ENCODE peak calls at places on chromosome 10, in five cellular contexts. O, I, R, X and A are unnamed samples.

GRCh38 chr10:23200586-23200985 is 8.5 kb downstream of the PTF1A start:
- ATAC-seq in O (no peak), I (no peak), R (no peak), X (no peak), A (no peak)

GRCh38 chr10:74871595-74872382 is 45.4 kb downstream of the KAT6B start:
- ATAC-seq in O (no peak), I (no peak), R (no peak), X (peak; percentile 61), A (no peak)

GRCh38 chr10:34538291-34538829 is 276.7 kb downstream of the PARD3 start:
- ATAC-seq in O (no peak), I (peak; percentile 56), R (no peak), X (no peak), A (no peak)

GRCh38 chr10:89086801-89087513 is 96.4 kb downstream of the FAS start:
- ATAC-seq in O (peak; percentile 94), I (no peak), R (no peak), X (peak; percentile 87), A (peak; percentile 91)

GRCh38 chr10:76202777-76203176 is 771.4 kb downstream of the LRMDA start:
- ATAC-seq in O (no peak), I (no peak), R (no peak), X (no peak), A (no peak)

GRCh38 chr10:4281207-4281825 is 496.3 kb upstream of the KLF6 start:
- ATAC-seq in O (no peak), I (peak; percentile 30), R (no peak), X (no peak), A (no peak)

GRCh38 chr10:118028619-118029018 is 18.1 kb downstream of the RAB11FIP2 start:
- ATAC-seq in O (no peak), I (no peak), R (no peak), X (no peak), A (no peak)

GRCh38 chr10:26408858-26409494 is 29.2 kb upstream of the APBB1IP start:
- ATAC-seq in O (no peak), I (no peak), R (no peak), X (no peak), A (no peak)

GRCh38 chr10:22612316-22612715 is 102.1 kb downstream of the PIP4K2A start:
- ATAC-seq in O (no peak), I (no peak), R (no peak), X (no peak), A (no peak)

GRCh38 chr10:28291881-28292297 is 11.0 kb downstream of the MPP7 start:
- ATAC-seq in O (peak; percentile 83), I (no peak), R (peak; percentile 56), X (no peak), A (peak; percentile 72)

GRCh38 chr10:132450825-132451505 is 54.0 kb downstream of the PWWP2B start:
- ATAC-seq in O (no peak), I (no peak), R (no peak), X (no peak), A (no peak)

GRCh38 chr10:131870411-131870810 is 30.4 kb upstream of the PPP2R2D start:
- ATAC-seq in O (no peak), I (no peak), R (no peak), X (no peak), A (no peak)

GRCh38 chr10:119666709-119667004 is 15.5 kb downstream of the BAG3 start:
- ATAC-seq in O (no peak), I (no peak), R (no peak), X (no peak), A (no peak)

GRCh38 chr10:14528450-14528849 is 197.7 kb upstream of the FRMD4A start:
- ATAC-seq in O (no peak), I (no peak), R (no peak), X (no peak), A (no peak)

GRCh38 chr10:28676297-28676967 is 889 bp upstream of the BAMBI start:
- ATAC-seq in O (peak; percentile 20), I (peak; percentile 31), R (peak; percentile 14), X (no peak), A (peak; percentile 5)

GRCh38 chr10:50990568-50991495 is 83.5 kb upstream of the PRKG1 start:
- ATAC-seq in O (peak; percentile 39), I (peak; percentile 64), R (peak; percentile 62), X (no peak), A (peak; percentile 35)

GRCh38 chr10:13587367-13587766 is 602 bp downstream of the PRPF18 start:
- ATAC-seq in O (peak; percentile 34), I (peak; percentile 25), R (peak; percentile 82), X (peak; percentile 59), A (no peak)

GRCh38 chr10:33334170-33334838 is at the start of gene NRP1:
- ATAC-seq in O (peak; percentile 23), I (no peak), R (peak; percentile 27), X (peak; percentile 24), A (peak; percentile 1)

GRCh38 chr10:121357323-121357835 is 240.9 kb downstream of the FGFR2 start:
- ATAC-seq in O (no peak), I (no peak), R (no peak), X (no peak), A (no peak)

GRCh38 chr10:78316451-78316931 is 282.8 kb downstream of the RPS24 start:
- ATAC-seq in O (peak; percentile 55), I (peak; percentile 60), R (no peak), X (no peak), A (peak; percentile 52)

GRCh38 chr10:31583358-31583757 is 264.3 kb downstream of the ZEB1 start:
- ATAC-seq in O (peak; percentile 18), I (no peak), R (no peak), X (no peak), A (peak; percentile 23)

GRCh38 chr10:72274730-72275350 is 1.1 kb downstream of the DDIT4 start:
- ATAC-seq in O (peak; percentile 6), I (peak; percentile 23), R (peak; percentile 30), X (peak; percentile 6), A (no peak)

GRCh38 chr10:8296090-8296741 is 241.7 kb downstream of the GATA3 start:
- ATAC-seq in O (no peak), I (no peak), R (no peak), X (no peak), A (no peak)

GRCh38 chr10:109977382-109977806 is 30.4 kb upstream of the ADD3 start:
- ATAC-seq in O (peak; percentile 82), I (no peak), R (peak; percentile 94), X (no peak), A (peak; percentile 40)

GRCh38 chr10:107144490-107144889 is 20.0 kb downstream of the SORCS1 start:
- ATAC-seq in O (no peak), I (no peak), R (no peak), X (peak; percentile 84), A (no peak)

GRCh38 chr10:68543004-68543918 is 15.9 kb upstream of the SLC25A16 start:
- ATAC-seq in O (no peak), I (peak; percentile 82), R (peak; percentile 91), X (peak; percentile 81), A (no peak)

GRCh38 chr10:117162093-117163021 is 24.3 kb upstream of the VAX1 start:
- ATAC-seq in O (no peak), I (peak; percentile 61), R (peak; percentile 33), X (no peak), A (no peak)

GRCh38 chr10:112767156-112767555 is 182.9 kb upstream of the TCF7L2 start:
- ATAC-seq in O (no peak), I (no peak), R (no peak), X (no peak), A (no peak)

GRCh38 chr10:112663181-112663879 is 216.3 kb downstream of the VTI1A start:
- ATAC-seq in O (peak; percentile 17), I (no peak), R (no peak), X (no peak), A (no peak)

GRCh38 chr10:118523775-118524174 is 71.7 kb downstream of the PRLHR start:
- ATAC-seq in O (no peak), I (no peak), R (no peak), X (no peak), A (no peak)

GRCh38 chr10:76883596-76883995 is 754.0 kb downstream of the KCNMA1 start:
- ATAC-seq in O (peak; percentile 39), I (no peak), R (no peak), X (no peak), A (no peak)

GRCh38 chr10:59688921-59689351 is 20.7 kb downstream of the SLC16A9 start:
- ATAC-seq in O (no peak), I (no peak), R (no peak), X (no peak), A (no peak)

GRCh38 chr10:109889867-109890266 is 33.4 kb downstream of the XPNPEP1 start:
- ATAC-seq in O (peak; percentile 29), I (no peak), R (no peak), X (no peak), A (no peak)

GRCh38 chr10:80397014-80397413 is 11.3 kb upstream of the PRXL2A start:
- ATAC-seq in O (no peak), I (no peak), R (no peak), X (no peak), A (no peak)

GRCh38 chr10:116913681-116914080 is 64.4 kb downstream of the ENO4 start:
- ATAC-seq in O (no peak), I (no peak), R (no peak), X (no peak), A (no peak)

GRCh38 chr10:37765216-37765615 is 92.2 kb downstream of the ZNF248 start:
- ATAC-seq in O (no peak), I (no peak), R (no peak), X (no peak), A (no peak)
- H3K9me3 ChIP-seq in O (peaks cover 25% of the 10 kb centered on the region), I (no peaks in the 10 kb centered on the region), R (no peaks in the 10 kb centered on the region), X (no peaks in the 10 kb centered on the region), A (peaks cover 59% of the 10 kb centered on the region)

GRCh38 chr10:101848894-101849351 is 5.3 kb upstream of the KCNIP2 start:
- ATAC-seq in O (peak; percentile 70), I (no peak), R (no peak), X (no peak), A (no peak)
- TF ChIP-seq POLR2AphosphoS5 in O (no peak), I (no peak), R (no peak), X (no peak), A (no peak)

GRCh38 chr10:124064676-124065075 is 28.7 kb downstream of the CHST15 start:
- ATAC-seq in O (no peak), I (no peak), R (peak; percentile 10), X (no peak), A (no peak)
- H3K4me1 ChIP-seq in O (peaks cover 42% of the 10 kb centered on the region), I (peaks cover 9% of the 10 kb centered on the region), R (peaks cover 97% of the 10 kb centered on the region), X (no peaks in the 10 kb centered on the region), A (peaks cover 90% of the 10 kb centered on the region)

GRCh38 chr10:19096674-19097073 is 48.1 kb downstream of the MALRD1 start:
- ATAC-seq in O (no peak), I (no peak), R (no peak), X (no peak), A (no peak)

GRCh38 chr10:19098803-19099202 is 50.2 kb downstream of the MALRD1 start:
- ATAC-seq in O (no peak), I (no peak), R (no peak), X (no peak), A (no peak)

DNA sequence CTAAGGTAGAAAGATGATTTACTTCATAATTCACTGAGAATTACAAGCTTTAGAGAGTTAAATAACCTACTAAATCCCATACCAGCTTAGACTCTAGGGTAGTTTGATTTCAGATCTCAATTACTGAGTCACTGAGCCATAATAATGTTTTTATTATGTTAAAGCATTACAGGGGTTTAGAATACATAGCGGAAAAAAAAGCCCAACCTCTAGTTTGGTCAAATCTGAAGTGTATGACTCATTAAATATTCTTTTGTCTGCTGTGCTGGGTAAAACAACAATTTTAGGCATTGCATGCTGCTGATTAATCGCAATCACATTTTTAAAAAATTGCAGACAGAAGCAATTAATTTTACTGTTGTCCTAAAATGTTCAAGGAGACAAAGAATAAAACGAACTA is 48.5 kb downstream of the MALRD1 start:
- ATAC-seq in O (no peak), I (no peak), R (no peak), X (no peak), A (no peak)
- H3K9me3 ChIP-seq in O (no peaks in the 10 kb centered on the region), I (no peaks in the 10 kb centered on the region), R (no peaks in the 10 kb centered on the region), X (no peaks in the 10 kb centered on the region), A (no peaks in the 10 kb centered on the region)